ENCODE peak calls at places on chromosome 3, in nine cellular contexts. X is fibroblast of lung, V is HL-60, A is AG04449, Z is C1 segment of cervical spinal cord, S is substantia nigra, R is LHCN-M2, D is ovary, O is A549. F is an unnamed sample.

GRCh38 chr3:23611737-23612295 is 193.9 kb upstream of the UBE2E1 start:
- DNase-seq in A (no peak), Z (peak; percentile 43), X (peak; percentile 70), O (no peak), V (no peak), R (peak; percentile 66), D (peak; percentile 76), S (peak; percentile 82), F (peak; percentile 49)

GRCh38 chr3:155448531-155448930 is 155.0 kb upstream of the STRIT1 start:
- DNase-seq in O (no peak), Z (no peak), R (no peak), S (no peak), A (no peak), X (no peak), D (no peak), V (no peak), F (no peak)

GRCh38 chr3:184645304-184645703 is 66.6 kb downstream of the MAGEF1 start:
- DNase-seq in D (no peak), S (no peak), Z (no peak), A (no peak), X (peak; percentile 11), V (no peak), R (no peak), O (peak; percentile 11), F (no peak)

GRCh38 chr3:149516920-149517319 is 42.4 kb downstream of the TM4SF4 start:
- DNase-seq in S (no peak), A (no peak), X (no peak), V (no peak), O (no peak), Z (no peak), D (no peak), R (no peak), F (no peak)

GRCh38 chr3:148042663-148043445 is 633.7 kb downstream of the ZIC1 start:
- DNase-seq in S (no peak), O (no peak), R (peak; percentile 70), V (no peak), X (peak; percentile 43), A (peak; percentile 34), Z (no peak), D (no peak), F (no peak)

GRCh38 chr3:124297062-124297980 is 305.4 kb upstream of the ROPN1 start:
- DNase-seq in A (no peak), X (no peak), S (no peak), O (no peak), R (no peak), D (no peak), V (no peak), Z (no peak), F (no peak)

GRCh38 chr3:106610362-106610997 is 741.7 kb upstream of the CBLB start:
- DNase-seq in A (no peak), O (no peak), S (no peak), Z (no peak), V (no peak), D (no peak), R (peak; percentile 52), X (peak; percentile 34), F (no peak)

GRCh38 chr3:45214061-45214680 is 11.9 kb downstream of the TMEM158 start:
- DNase-seq in Z (no peak), O (no peak), R (no peak), X (no peak), D (no peak), V (no peak), S (no peak), A (no peak), F (no peak)

GRCh38 chr3:28612232-28612631 is 263.6 kb upstream of the AZI2 start:
- DNase-seq in R (no peak), S (no peak), X (no peak), O (no peak), Z (no peak), V (no peak), A (no peak), D (no peak), F (no peak)

GRCh38 chr3:156388469-156389150 is 166.3 kb downstream of the SSR3 start:
- DNase-seq in Z (no peak), S (no peak), A (peak; percentile 96), V (no peak), R (peak; percentile 92), X (peak; percentile 78), O (no peak), D (no peak), F (no peak)

GRCh38 chr3:49248828-49249227 is 28.2 kb downstream of the C3orf62 start:
- DNase-seq in X (no peak), V (peak; percentile 61), O (peak; percentile 16), S (peak; percentile 4), A (no peak), R (no peak), D (no peak), Z (no peak), F (no peak)

GRCh38 chr3:56987238-56987932 is 73.1 kb upstream of the SPATA12 start:
- DNase-seq in S (no peak), Z (no peak), D (no peak), O (no peak), V (no peak), A (no peak), X (no peak), R (no peak), F (peak; percentile 20)

GRCh38 chr3:79154861-79155260 is 612.9 kb downstream of the ROBO1 start:
- DNase-seq in O (no peak), Z (no peak), R (no peak), X (no peak), D (no peak), A (no peak), V (no peak), S (no peak), F (no peak)

GRCh38 chr3:71010731-71011455 is 572.6 kb downstream of the FOXP1 start:
- DNase-seq in Z (no peak), V (no peak), S (no peak), X (no peak), D (no peak), R (no peak), O (no peak), A (no peak), F (no peak)

GRCh38 chr3:27511724-27512422 is 27.7 kb upstream of the SLC4A7 start:
- DNase-seq in V (no peak), R (no peak), D (no peak), O (no peak), A (no peak), X (no peak), S (no peak), Z (no peak), F (no peak)

GRCh38 chr3:38521391-38521987 is 25.3 kb downstream of the EXOG start:
- DNase-seq in A (no peak), O (peak; percentile 73), D (peak; percentile 54), R (peak; percentile 66), Z (peak; percentile 3), S (peak; percentile 45), V (no peak), X (peak; percentile 79), F (peak; percentile 52)

GRCh38 chr3:109275702-109276293 is 40.5 kb downstream of the DPPA2 start:
- DNase-seq in A (no peak), X (peak; percentile 65), D (no peak), S (no peak), V (no peak), R (peak; percentile 9), O (peak; percentile 64), Z (no peak), F (peak; percentile 1)

GRCh38 chr3:182046365-182046764 is 334.6 kb downstream of the SOX2 start:
- DNase-seq in V (no peak), S (no peak), O (no peak), R (no peak), X (no peak), Z (no peak), A (no peak), D (no peak), F (no peak)

GRCh38 chr3:128073185-128073725 is 21.0 kb downstream of the SEC61A1 start:
- DNase-seq in D (no peak), A (no peak), X (no peak), V (no peak), O (no peak), S (no peak), R (no peak), Z (no peak), F (no peak)

GRCh38 chr3:101072299-101072698 is 79.1 kb upstream of the ABI3BP start:
- DNase-seq in D (no peak), R (peak; percentile 57), Z (no peak), O (peak; percentile 75), X (no peak), S (no peak), V (no peak), A (no peak), F (no peak)

GRCh38 chr3:61560452-61561373 is 658 bp upstream of the PTPRG start:
- DNase-seq in O (peak; percentile 46), R (peak; percentile 81), V (no peak), A (peak; percentile 23), D (peak; percentile 85), S (peak; percentile 33), Z (peak; percentile 22), X (peak; percentile 87), F (peak; percentile 43)

GRCh38 chr3:24119321-24119751 is 174.2 kb downstream of the NR1D2 start:
- DNase-seq in A (no peak), V (no peak), D (no peak), Z (no peak), O (peak; percentile 27), X (peak; percentile 86), R (peak; percentile 85), S (no peak), F (no peak)

GRCh38 chr3:126389792-126390142 is 4.9 kb upstream of the CFAP100 start:
- DNase-seq in A (no peak), Z (no peak), X (no peak), V (no peak), D (no peak), S (no peak), O (no peak), R (no peak), F (no peak)

GRCh38 chr3:157527471-157527881 is 24.3 kb upstream of the VEPH1 start:
- DNase-seq in Z (no peak), O (no peak), A (no peak), V (no peak), R (no peak), S (no peak), D (no peak), X (peak; percentile 52), F (no peak)

GRCh38 chr3:59446775-59447465 is 397.1 kb upstream of the CFAP20DC start:
- DNase-seq in O (no peak), R (no peak), D (no peak), A (no peak), X (no peak), V (no peak), Z (no peak), S (no peak), F (no peak)

GRCh38 chr3:171315919-171316318 is 144.3 kb downstream of the TNIK start:
- DNase-seq in V (no peak), X (no peak), Z (no peak), O (no peak), D (no peak), S (no peak), R (no peak), A (no peak), F (no peak)

GRCh38 chr3:16455946-16456345 is 57.6 kb downstream of the RFTN1 start:
- DNase-seq in X (no peak), S (no peak), A (no peak), Z (no peak), R (no peak), V (no peak), D (no peak), O (no peak), F (no peak)

GRCh38 chr3:16836505-16837237 is 48.1 kb upstream of the PLCL2 start:
- DNase-seq in D (no peak), V (no peak), R (no peak), S (no peak), Z (no peak), X (no peak), O (no peak), A (no peak), F (no peak)